ENCODE peak calls at places on chromosomes 3 and 15, in nine cellular contexts. One of them, this sample, is unnamed.
A peak's percentile ranks its signal among the peaks of the same experiment; 100 is the strongest.

GRCh38 chr3:193546129-193546528 is 8.6 kb downstream of the ATP13A4 start:
- DNase-seq in H9: no peak
- DNase-seq in PC-3: no peak
- DNase-seq in neuronal stem cell: no peak
- DNase-seq in K562: no peak
- DNase-seq in astrocyte: no peak
- DNase-seq in PC-9: no peak
- DNase-seq in GM12878: no peak
- DNase-seq in fibroblast of lung: no peak
- DNase-seq in this sample: no peak

GRCh38 chr15:45163508-45163856 is 24.3 kb downstream of the SHF start:
- DNase-seq in H9: no peak
- DNase-seq in PC-3: no peak
- DNase-seq in fibroblast of lung: no peak
- DNase-seq in K562: no peak
- DNase-seq in PC-9: no peak
- DNase-seq in GM12878: no peak
- DNase-seq in astrocyte: no peak
- DNase-seq in neuronal stem cell: no peak
- DNase-seq in this sample: no peak

GRCh38 chr3:138426211-138426610 is 8.2 kb upstream of the ESYT3 start:
- DNase-seq in K562: no peak
- DNase-seq in GM12878: no peak
- DNase-seq in fibroblast of lung: peak; percentile 40
- DNase-seq in PC-9: no peak
- DNase-seq in astrocyte: no peak
- DNase-seq in H9: no peak
- DNase-seq in neuronal stem cell: no peak
- DNase-seq in PC-3: peak; percentile 35
- DNase-seq in this sample: no peak

GRCh38 chr15:100731259-100732156 is 129.1 kb downstream of the ASB7 start:
- DNase-seq in PC-9: no peak
- DNase-seq in fibroblast of lung: no peak
- DNase-seq in PC-3: no peak
- DNase-seq in neuronal stem cell: no peak
- DNase-seq in GM12878: no peak
- DNase-seq in astrocyte: no peak
- DNase-seq in H9: no peak
- DNase-seq in K562: no peak
- DNase-seq in this sample: no peak

GRCh38 chr3:40858364-40859115 is 333.8 kb downstream of the ZNF621 start:
- DNase-seq in K562: no peak
- DNase-seq in astrocyte: no peak
- DNase-seq in PC-3: no peak
- DNase-seq in neuronal stem cell: no peak
- DNase-seq in H9: no peak
- DNase-seq in GM12878: no peak
- DNase-seq in fibroblast of lung: no peak
- DNase-seq in PC-9: no peak
- DNase-seq in this sample: no peak

GRCh38 chr3:164190566-164190965 is 887.7 kb downstream of the SI start:
- DNase-seq in K562: no peak
- DNase-seq in astrocyte: no peak
- DNase-seq in PC-3: no peak
- DNase-seq in H9: no peak
- DNase-seq in neuronal stem cell: no peak
- DNase-seq in PC-9: no peak
- DNase-seq in GM12878: no peak
- DNase-seq in fibroblast of lung: no peak
- DNase-seq in this sample: no peak

GRCh38 chr15:81276967-81277366 is 47.0 kb downstream of the STARD5 start:
- DNase-seq in fibroblast of lung: no peak
- DNase-seq in PC-9: no peak
- DNase-seq in GM12878: no peak
- DNase-seq in PC-3: no peak
- DNase-seq in H9: no peak
- DNase-seq in astrocyte: no peak
- DNase-seq in K562: no peak
- DNase-seq in neuronal stem cell: no peak
- DNase-seq in this sample: no peak

GRCh38 chr3:25291524-25291923 is 136.5 kb upstream of the RARB start:
- DNase-seq in K562: no peak
- DNase-seq in fibroblast of lung: no peak
- DNase-seq in PC-9: no peak
- DNase-seq in astrocyte: no peak
- DNase-seq in neuronal stem cell: peak; percentile 41
- DNase-seq in H9: no peak
- DNase-seq in PC-3: no peak
- DNase-seq in GM12878: no peak
- DNase-seq in this sample: peak; percentile 16

GRCh38 chr3:129893616-129894070 is at the start of gene TMCC1:
- DNase-seq in PC-9: peak; percentile 96
- DNase-seq in fibroblast of lung: peak; percentile 70
- DNase-seq in neuronal stem cell: peak; percentile 86
- DNase-seq in H9: peak; percentile 93
- DNase-seq in GM12878: peak; percentile 58
- DNase-seq in PC-3: peak; percentile 92
- DNase-seq in astrocyte: peak; percentile 52
- DNase-seq in K562: peak; percentile 94
- DNase-seq in this sample: peak; percentile 96

GRCh38 chr3:194176274-194176991 is 40.5 kb downstream of the HES1 start:
- DNase-seq in K562: no peak
- DNase-seq in GM12878: no peak
- DNase-seq in PC-9: no peak
- DNase-seq in fibroblast of lung: peak; percentile 35
- DNase-seq in neuronal stem cell: no peak
- DNase-seq in H9: no peak
- DNase-seq in astrocyte: no peak
- DNase-seq in PC-3: no peak
- DNase-seq in this sample: peak; percentile 70

GRCh38 chr15:61834076-61834697 is 226.1 kb downstream of the VPS13C start:
- DNase-seq in PC-3: peak; percentile 83
- DNase-seq in H9: peak; percentile 80
- DNase-seq in PC-9: peak; percentile 75
- DNase-seq in GM12878: no peak
- DNase-seq in fibroblast of lung: peak; percentile 86
- DNase-seq in astrocyte: peak; percentile 39
- DNase-seq in neuronal stem cell: peak; percentile 77
- DNase-seq in K562: peak; percentile 62
- DNase-seq in this sample: peak; percentile 89

GRCh38 chr15:93244691-93245615 is 155.9 kb upstream of the RGMA start:
- DNase-seq in H9: no peak
- DNase-seq in K562: no peak
- DNase-seq in PC-3: no peak
- DNase-seq in neuronal stem cell: no peak
- DNase-seq in fibroblast of lung: no peak
- DNase-seq in PC-9: no peak
- DNase-seq in GM12878: no peak
- DNase-seq in astrocyte: no peak
- DNase-seq in this sample: no peak

GRCh38 chr15:90585863-90586262 is 56.1 kb downstream of the CRTC3 start:
- DNase-seq in neuronal stem cell: no peak
- DNase-seq in K562: no peak
- DNase-seq in fibroblast of lung: no peak
- DNase-seq in PC-9: no peak
- DNase-seq in PC-3: no peak
- DNase-seq in astrocyte: peak; percentile 62
- DNase-seq in GM12878: no peak
- DNase-seq in H9: no peak
- DNase-seq in this sample: no peak

DNA sequence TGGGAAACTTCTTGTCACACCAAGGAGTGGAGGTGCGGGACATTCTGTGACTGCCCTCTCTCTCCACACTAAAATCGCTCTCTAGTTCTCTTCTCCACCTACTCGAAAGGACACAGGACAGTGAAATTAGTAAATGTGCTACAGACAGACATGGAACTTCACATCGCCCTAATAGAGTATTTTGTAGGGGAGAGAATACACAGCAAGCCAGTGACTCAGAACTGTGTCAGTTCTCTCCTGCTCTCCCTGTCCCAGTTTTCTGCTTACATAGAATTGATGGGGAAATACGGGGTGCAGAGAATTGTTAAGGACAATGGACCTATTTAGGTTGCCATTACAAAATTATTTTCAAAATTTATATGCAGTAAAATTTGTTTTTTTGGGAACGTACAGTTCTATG is 159.6 kb upstream of the GADL1 start:
- DNase-seq in PC-3: peak; percentile 16
- DNase-seq in PC-9: no peak
- DNase-seq in fibroblast of lung: no peak
- DNase-seq in H9: no peak
- DNase-seq in neuronal stem cell: no peak
- DNase-seq in astrocyte: no peak
- DNase-seq in GM12878: no peak
- DNase-seq in K562: no peak
- DNase-seq in this sample: no peak
- H2AFZ ChIP-seq in PC-3: no peak overlapping the region
- H2AFZ ChIP-seq in PC-9: no peak overlapping the region
- H2AFZ ChIP-seq in fibroblast of lung: no peak overlapping the region
- H2AFZ ChIP-seq in H9: no peak overlapping the region
- H2AFZ ChIP-seq in neuronal stem cell: no peak overlapping the region
- H2AFZ ChIP-seq in astrocyte: no peak overlapping the region
- H2AFZ ChIP-seq in GM12878: no peak overlapping the region
- H2AFZ ChIP-seq in K562: no peak overlapping the region
- H2AFZ ChIP-seq in this sample: no peak overlapping the region

DNA sequence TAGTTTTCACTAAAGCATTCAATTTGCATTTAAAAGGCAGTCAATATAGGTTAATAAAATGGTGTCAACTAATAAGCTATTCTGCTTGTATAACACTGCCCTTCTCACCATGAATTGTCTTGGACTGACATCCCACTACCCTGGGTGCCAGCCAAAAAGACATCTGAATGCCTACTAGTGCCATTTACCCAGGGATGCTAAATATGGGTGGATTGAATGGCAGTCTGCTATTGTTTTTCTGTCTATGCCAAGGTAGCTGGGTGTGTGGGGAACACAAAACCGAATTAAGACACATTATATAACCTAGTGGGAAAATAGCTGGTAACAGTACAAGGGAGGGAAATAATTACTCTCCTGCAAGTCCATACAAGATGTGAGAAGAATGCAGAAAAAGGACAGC is 240.0 kb upstream of the CFAP20DC start:
- DNase-seq in H9: no peak
- DNase-seq in PC-9: no peak
- DNase-seq in K562: no peak
- DNase-seq in GM12878: no peak
- DNase-seq in PC-3: no peak
- DNase-seq in neuronal stem cell: no peak
- DNase-seq in astrocyte: no peak
- DNase-seq in fibroblast of lung: no peak
- DNase-seq in this sample: no peak
- H2AFZ ChIP-seq in H9: no peak overlapping the region
- H2AFZ ChIP-seq in PC-9: no peak overlapping the region
- H2AFZ ChIP-seq in K562: no peak overlapping the region
- H2AFZ ChIP-seq in GM12878: no peak overlapping the region
- H2AFZ ChIP-seq in PC-3: no peak overlapping the region
- H2AFZ ChIP-seq in neuronal stem cell: no peak overlapping the region
- H2AFZ ChIP-seq in astrocyte: no peak overlapping the region
- H2AFZ ChIP-seq in fibroblast of lung: no peak overlapping the region
- H2AFZ ChIP-seq in this sample: no peak overlapping the region

GRCh38 chr3:184144505-184144904 is 9.3 kb downstream of the EIF2B5 start:
- DNase-seq in fibroblast of lung: no peak
- DNase-seq in GM12878: no peak
- DNase-seq in K562: no peak
- DNase-seq in astrocyte: no peak
- DNase-seq in PC-3: no peak
- DNase-seq in neuronal stem cell: no peak
- DNase-seq in H9: no peak
- DNase-seq in PC-9: no peak
- DNase-seq in this sample: no peak

GRCh38 chr3:184148065-184148464 is 7.1 kb upstream of the DVL3 start:
- DNase-seq in PC-9: no peak
- DNase-seq in neuronal stem cell: no peak
- DNase-seq in H9: no peak
- DNase-seq in K562: no peak
- DNase-seq in GM12878: no peak
- DNase-seq in astrocyte: no peak
- DNase-seq in PC-3: no peak
- DNase-seq in fibroblast of lung: no peak
- DNase-seq in this sample: no peak

GRCh38 chr3:184145881-184146280 is 9.3 kb upstream of the DVL3 start:
- DNase-seq in PC-3: no peak
- DNase-seq in K562: no peak
- DNase-seq in astrocyte: no peak
- DNase-seq in PC-9: no peak
- DNase-seq in neuronal stem cell: no peak
- DNase-seq in fibroblast of lung: no peak
- DNase-seq in H9: no peak
- DNase-seq in GM12878: no peak
- DNase-seq in this sample: peak; percentile 37

GRCh38 chr3:184145120-184145524 is 10.0 kb downstream of the EIF2B5 start:
- DNase-seq in fibroblast of lung: peak; percentile 56
- DNase-seq in PC-9: peak; percentile 71
- DNase-seq in astrocyte: peak; percentile 43
- DNase-seq in H9: peak; percentile 62
- DNase-seq in neuronal stem cell: no peak
- DNase-seq in PC-3: peak; percentile 72
- DNase-seq in K562: peak; percentile 58
- DNase-seq in GM12878: no peak
- DNase-seq in this sample: peak; percentile 81

DNA sequence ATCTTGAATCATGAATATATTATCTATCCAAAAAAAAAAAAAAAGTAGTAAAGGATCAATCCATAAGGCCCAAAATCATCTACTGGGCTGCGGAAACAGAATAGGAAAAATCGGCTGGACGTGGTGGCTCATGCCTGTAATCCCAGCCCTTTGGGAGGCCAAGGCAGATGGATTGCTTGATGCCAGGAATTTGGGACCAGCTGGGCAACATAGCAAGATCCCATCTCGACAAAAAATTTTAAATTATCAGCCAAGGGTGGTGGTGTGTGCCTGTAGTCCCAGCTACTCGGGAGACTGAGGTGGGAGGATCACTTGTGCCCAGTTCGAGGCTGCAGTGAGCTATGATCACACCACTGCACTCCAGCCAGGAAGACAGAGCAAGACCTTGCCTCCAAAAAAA is 6.1 kb upstream of the DVL3 start:
- DNase-seq in GM12878: no peak
- DNase-seq in H9: no peak
- DNase-seq in PC-9: no peak
- DNase-seq in astrocyte: no peak
- DNase-seq in neuronal stem cell: no peak
- DNase-seq in K562: no peak
- DNase-seq in fibroblast of lung: no peak
- DNase-seq in PC-3: no peak
- DNase-seq in this sample: no peak
- H2AFZ ChIP-seq in GM12878: no peak overlapping the region
- H2AFZ ChIP-seq in H9: no peak overlapping the region
- H2AFZ ChIP-seq in PC-9: no peak overlapping the region
- H2AFZ ChIP-seq in astrocyte: no peak overlapping the region
- H2AFZ ChIP-seq in neuronal stem cell: no peak overlapping the region
- H2AFZ ChIP-seq in K562: peak overlapping the region; percentile 57
- H2AFZ ChIP-seq in fibroblast of lung: no peak overlapping the region
- H2AFZ ChIP-seq in PC-3: no peak overlapping the region
- H2AFZ ChIP-seq in this sample: no peak overlapping the region

DNA sequence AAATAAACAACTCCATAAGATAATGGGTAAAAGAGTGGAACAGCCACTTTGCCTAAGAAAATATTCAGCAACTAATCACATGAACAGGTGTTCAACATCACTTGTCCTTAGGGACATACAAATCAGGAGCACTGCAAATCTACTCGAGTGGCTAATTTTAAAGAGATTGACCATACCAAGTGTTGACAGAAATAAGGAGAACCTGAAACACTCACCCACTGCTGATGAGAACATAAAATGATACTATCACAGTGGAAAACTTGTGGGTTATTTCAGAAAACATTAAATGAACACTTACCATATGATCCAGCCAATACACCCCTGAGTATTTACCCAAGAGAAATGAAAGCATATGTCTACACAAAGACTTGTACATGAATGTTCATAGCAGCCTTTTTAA is 70.5 kb downstream of the GABRB3 start:
- DNase-seq in GM12878: no peak
- DNase-seq in PC-3: no peak
- DNase-seq in neuronal stem cell: no peak
- DNase-seq in fibroblast of lung: no peak
- DNase-seq in astrocyte: no peak
- DNase-seq in K562: no peak
- DNase-seq in PC-9: no peak
- DNase-seq in H9: no peak
- DNase-seq in this sample: no peak
- H2AFZ ChIP-seq in GM12878: no peak overlapping the region
- H2AFZ ChIP-seq in PC-3: no peak overlapping the region
- H2AFZ ChIP-seq in neuronal stem cell: no peak overlapping the region
- H2AFZ ChIP-seq in fibroblast of lung: no peak overlapping the region
- H2AFZ ChIP-seq in astrocyte: no peak overlapping the region
- H2AFZ ChIP-seq in K562: no peak overlapping the region
- H2AFZ ChIP-seq in PC-9: no peak overlapping the region
- H2AFZ ChIP-seq in H9: no peak overlapping the region
- H2AFZ ChIP-seq in this sample: no peak overlapping the region

This sample was measured in hepatocyte.